ENCODE peak calls at places on chromosomes 16 and 17, in ten cellular contexts. One of them, this sample, is unnamed.

GRCh38 chr16:53378138-53378537 is 56.1 kb upstream of the RBL2 start:
- DNase-seq in T-helper 22 cell: no peak
- DNase-seq in NCI-H187 treated with DMSO at 0.1 percent for 48 hours: no peak
- DNase-seq in stimulated activated CD4-positive, alpha-beta T cell treated with anti-CD3 and anti-CD28 coated beads, Interleukin-1b, Interleukin-23, amount 100 ng/mL, for 1 hour: no peak
- DNase-seq in epithelial cell of esophagus: peak
- DNase-seq in WTC11: no peak
- DNase-seq in mucosa of descending colon: no peak
- DNase-seq in CD8-positive, alpha-beta T cell: no peak
- DNase-seq in uterus: no peak
- DNase-seq in effector memory CD8-positive, alpha-beta T cell: no peak
- DNase-seq in this sample: no peak

GRCh38 chr16:54647731-54648221 is 282.9 kb upstream of the IRX5 start:
- DNase-seq in mucosa of descending colon: no peak
- DNase-seq in epithelial cell of esophagus: peak
- DNase-seq in stimulated activated CD4-positive, alpha-beta T cell treated with anti-CD3 and anti-CD28 coated beads, Interleukin-1b, Interleukin-23, amount 100 ng/mL, for 1 hour: no peak
- DNase-seq in WTC11: no peak
- DNase-seq in T-helper 22 cell: no peak
- DNase-seq in uterus: no peak
- DNase-seq in NCI-H187 treated with DMSO at 0.1 percent for 48 hours: no peak
- DNase-seq in CD8-positive, alpha-beta T cell: no peak
- DNase-seq in effector memory CD8-positive, alpha-beta T cell: no peak
- DNase-seq in this sample: no peak

GRCh38 chr16:69924041-69924775 is 26.9 kb upstream of the CLEC18A start:
- DNase-seq in NCI-H187 treated with DMSO at 0.1 percent for 48 hours: no peak
- DNase-seq in mucosa of descending colon: no peak
- DNase-seq in T-helper 22 cell: no peak
- DNase-seq in effector memory CD8-positive, alpha-beta T cell: no peak
- DNase-seq in stimulated activated CD4-positive, alpha-beta T cell treated with anti-CD3 and anti-CD28 coated beads, Interleukin-1b, Interleukin-23, amount 100 ng/mL, for 1 hour: no peak
- DNase-seq in CD8-positive, alpha-beta T cell: no peak
- DNase-seq in uterus: no peak
- DNase-seq in WTC11: no peak
- DNase-seq in epithelial cell of esophagus: no peak
- DNase-seq in this sample: no peak

GRCh38 chr16:83813818-83814653 is 6.3 kb downstream of the HSBP1 start:
- DNase-seq in WTC11: no peak
- DNase-seq in CD8-positive, alpha-beta T cell: no peak
- DNase-seq in stimulated activated CD4-positive, alpha-beta T cell treated with anti-CD3 and anti-CD28 coated beads, Interleukin-1b, Interleukin-23, amount 100 ng/mL, for 1 hour: no peak
- DNase-seq in uterus: peak
- DNase-seq in mucosa of descending colon: no peak
- DNase-seq in effector memory CD8-positive, alpha-beta T cell: no peak
- DNase-seq in T-helper 22 cell: no peak
- DNase-seq in NCI-H187 treated with DMSO at 0.1 percent for 48 hours: no peak
- DNase-seq in epithelial cell of esophagus: peak
- DNase-seq in this sample: peak

GRCh38 chr16:68081796-68082567 is 3.2 kb upstream of the NFATC3 start:
- DNase-seq in uterus: no peak
- DNase-seq in NCI-H187 treated with DMSO at 0.1 percent for 48 hours: no peak
- DNase-seq in epithelial cell of esophagus: no peak
- DNase-seq in mucosa of descending colon: no peak
- DNase-seq in stimulated activated CD4-positive, alpha-beta T cell treated with anti-CD3 and anti-CD28 coated beads, Interleukin-1b, Interleukin-23, amount 100 ng/mL, for 1 hour: no peak
- DNase-seq in WTC11: no peak
- DNase-seq in effector memory CD8-positive, alpha-beta T cell: no peak
- DNase-seq in T-helper 22 cell: no peak
- DNase-seq in CD8-positive, alpha-beta T cell: no peak
- DNase-seq in this sample: no peak

GRCh38 chr16:21194771-21195301 is 16.5 kb downstream of the ZP2 start:
- DNase-seq in stimulated activated CD4-positive, alpha-beta T cell treated with anti-CD3 and anti-CD28 coated beads, Interleukin-1b, Interleukin-23, amount 100 ng/mL, for 1 hour: no peak
- DNase-seq in T-helper 22 cell: no peak
- DNase-seq in CD8-positive, alpha-beta T cell: no peak
- DNase-seq in uterus: no peak
- DNase-seq in epithelial cell of esophagus: peak
- DNase-seq in NCI-H187 treated with DMSO at 0.1 percent for 48 hours: no peak
- DNase-seq in mucosa of descending colon: no peak
- DNase-seq in WTC11: no peak
- DNase-seq in effector memory CD8-positive, alpha-beta T cell: no peak
- DNase-seq in this sample: peak

GRCh38 chr17:67608691-67609090 is 109.0 kb upstream of the NOL11 start:
- DNase-seq in CD8-positive, alpha-beta T cell: no peak
- DNase-seq in stimulated activated CD4-positive, alpha-beta T cell treated with anti-CD3 and anti-CD28 coated beads, Interleukin-1b, Interleukin-23, amount 100 ng/mL, for 1 hour: no peak
- DNase-seq in mucosa of descending colon: no peak
- DNase-seq in uterus: no peak
- DNase-seq in T-helper 22 cell: no peak
- DNase-seq in WTC11: no peak
- DNase-seq in effector memory CD8-positive, alpha-beta T cell: no peak
- DNase-seq in epithelial cell of esophagus: peak
- DNase-seq in NCI-H187 treated with DMSO at 0.1 percent for 48 hours: no peak
- DNase-seq in this sample: peak

GRCh38 chr16:11916524-11917285 is 949 bp upstream of the GSPT1 start:
- DNase-seq in uterus: no peak
- DNase-seq in stimulated activated CD4-positive, alpha-beta T cell treated with anti-CD3 and anti-CD28 coated beads, Interleukin-1b, Interleukin-23, amount 100 ng/mL, for 1 hour: no peak
- DNase-seq in epithelial cell of esophagus: peak
- DNase-seq in WTC11: no peak
- DNase-seq in T-helper 22 cell: no peak
- DNase-seq in mucosa of descending colon: peak
- DNase-seq in CD8-positive, alpha-beta T cell: no peak
- DNase-seq in effector memory CD8-positive, alpha-beta T cell: no peak
- DNase-seq in NCI-H187 treated with DMSO at 0.1 percent for 48 hours: no peak
- DNase-seq in this sample: peak

GRCh38 chr16:88560722-88561484 is 9.3 kb upstream of the ZC3H18 start:
- DNase-seq in effector memory CD8-positive, alpha-beta T cell: no peak
- DNase-seq in mucosa of descending colon: peak
- DNase-seq in NCI-H187 treated with DMSO at 0.1 percent for 48 hours: no peak
- DNase-seq in uterus: no peak
- DNase-seq in T-helper 22 cell: no peak
- DNase-seq in epithelial cell of esophagus: peak
- DNase-seq in stimulated activated CD4-positive, alpha-beta T cell treated with anti-CD3 and anti-CD28 coated beads, Interleukin-1b, Interleukin-23, amount 100 ng/mL, for 1 hour: no peak
- DNase-seq in WTC11: peak
- DNase-seq in CD8-positive, alpha-beta T cell: no peak
- DNase-seq in this sample: no peak

GRCh38 chr17:36070427-36070826 is 6.4 kb downstream of the CCL18 start:
- DNase-seq in NCI-H187 treated with DMSO at 0.1 percent for 48 hours: no peak
- DNase-seq in stimulated activated CD4-positive, alpha-beta T cell treated with anti-CD3 and anti-CD28 coated beads, Interleukin-1b, Interleukin-23, amount 100 ng/mL, for 1 hour: no peak
- DNase-seq in effector memory CD8-positive, alpha-beta T cell: no peak
- DNase-seq in epithelial cell of esophagus: no peak
- DNase-seq in WTC11: no peak
- DNase-seq in T-helper 22 cell: no peak
- DNase-seq in uterus: no peak
- DNase-seq in CD8-positive, alpha-beta T cell: no peak
- DNase-seq in mucosa of descending colon: no peak
- DNase-seq in this sample: no peak

GRCh38 chr16:630024-630814 is 566 bp upstream of the WFIKKN1 start:
- DNase-seq in epithelial cell of esophagus: no peak
- DNase-seq in uterus: no peak
- DNase-seq in effector memory CD8-positive, alpha-beta T cell: no peak
- DNase-seq in stimulated activated CD4-positive, alpha-beta T cell treated with anti-CD3 and anti-CD28 coated beads, Interleukin-1b, Interleukin-23, amount 100 ng/mL, for 1 hour: no peak
- DNase-seq in CD8-positive, alpha-beta T cell: no peak
- DNase-seq in T-helper 22 cell: no peak
- DNase-seq in mucosa of descending colon: no peak
- DNase-seq in WTC11: peak
- DNase-seq in NCI-H187 treated with DMSO at 0.1 percent for 48 hours: no peak
- DNase-seq in this sample: no peak

GRCh38 chr17:7010523-7010922 is 1.9 kb upstream of the RNASEK start:
- DNase-seq in epithelial cell of esophagus: no peak
- DNase-seq in CD8-positive, alpha-beta T cell: no peak
- DNase-seq in mucosa of descending colon: no peak
- DNase-seq in effector memory CD8-positive, alpha-beta T cell: no peak
- DNase-seq in NCI-H187 treated with DMSO at 0.1 percent for 48 hours: no peak
- DNase-seq in uterus: no peak
- DNase-seq in WTC11: no peak
- DNase-seq in stimulated activated CD4-positive, alpha-beta T cell treated with anti-CD3 and anti-CD28 coated beads, Interleukin-1b, Interleukin-23, amount 100 ng/mL, for 1 hour: no peak
- DNase-seq in T-helper 22 cell: no peak
- DNase-seq in this sample: no peak

GRCh38 chr16:87723224-87723619 is 42.6 kb downstream of the KLHDC4 start:
- DNase-seq in NCI-H187 treated with DMSO at 0.1 percent for 48 hours: peak
- DNase-seq in stimulated activated CD4-positive, alpha-beta T cell treated with anti-CD3 and anti-CD28 coated beads, Interleukin-1b, Interleukin-23, amount 100 ng/mL, for 1 hour: no peak
- DNase-seq in CD8-positive, alpha-beta T cell: no peak
- DNase-seq in WTC11: no peak
- DNase-seq in mucosa of descending colon: peak
- DNase-seq in effector memory CD8-positive, alpha-beta T cell: no peak
- DNase-seq in T-helper 22 cell: no peak
- DNase-seq in epithelial cell of esophagus: peak
- DNase-seq in uterus: no peak
- DNase-seq in this sample: peak

GRCh38 chr17:36808181-36808661 is 129.1 kb upstream of the LHX1 start:
- DNase-seq in NCI-H187 treated with DMSO at 0.1 percent for 48 hours: no peak
- DNase-seq in mucosa of descending colon: no peak
- DNase-seq in epithelial cell of esophagus: peak
- DNase-seq in effector memory CD8-positive, alpha-beta T cell: no peak
- DNase-seq in CD8-positive, alpha-beta T cell: no peak
- DNase-seq in WTC11: peak
- DNase-seq in T-helper 22 cell: no peak
- DNase-seq in uterus: no peak
- DNase-seq in stimulated activated CD4-positive, alpha-beta T cell treated with anti-CD3 and anti-CD28 coated beads, Interleukin-1b, Interleukin-23, amount 100 ng/mL, for 1 hour: no peak
- DNase-seq in this sample: peak

GRCh38 chr16:67399218-67399733 is 6.0 kb upstream of the TPPP3 start:
- DNase-seq in CD8-positive, alpha-beta T cell: peak
- DNase-seq in NCI-H187 treated with DMSO at 0.1 percent for 48 hours: no peak
- DNase-seq in epithelial cell of esophagus: peak
- DNase-seq in stimulated activated CD4-positive, alpha-beta T cell treated with anti-CD3 and anti-CD28 coated beads, Interleukin-1b, Interleukin-23, amount 100 ng/mL, for 1 hour: peak
- DNase-seq in effector memory CD8-positive, alpha-beta T cell: peak
- DNase-seq in WTC11: peak
- DNase-seq in T-helper 22 cell: no peak
- DNase-seq in mucosa of descending colon: no peak
- DNase-seq in uterus: no peak
- DNase-seq in this sample: peak

GRCh38 chr17:44311562-44312181 is 3.3 kb downstream of the RUNDC3A start:
- DNase-seq in uterus: no peak
- DNase-seq in WTC11: no peak
- DNase-seq in NCI-H187 treated with DMSO at 0.1 percent for 48 hours: no peak
- DNase-seq in mucosa of descending colon: no peak
- DNase-seq in CD8-positive, alpha-beta T cell: no peak
- DNase-seq in epithelial cell of esophagus: no peak
- DNase-seq in stimulated activated CD4-positive, alpha-beta T cell treated with anti-CD3 and anti-CD28 coated beads, Interleukin-1b, Interleukin-23, amount 100 ng/mL, for 1 hour: no peak
- DNase-seq in T-helper 22 cell: no peak
- DNase-seq in effector memory CD8-positive, alpha-beta T cell: no peak
- DNase-seq in this sample: no peak

GRCh38 chr17:2399572-2400473 is 1.0 kb downstream of the MNT start:
- DNase-seq in mucosa of descending colon: peak
- DNase-seq in epithelial cell of esophagus: peak
- DNase-seq in effector memory CD8-positive, alpha-beta T cell: peak
- DNase-seq in WTC11: peak
- DNase-seq in NCI-H187 treated with DMSO at 0.1 percent for 48 hours: no peak
- DNase-seq in CD8-positive, alpha-beta T cell: peak
- DNase-seq in T-helper 22 cell: peak
- DNase-seq in uterus: peak
- DNase-seq in stimulated activated CD4-positive, alpha-beta T cell treated with anti-CD3 and anti-CD28 coated beads, Interleukin-1b, Interleukin-23, amount 100 ng/mL, for 1 hour: peak
- DNase-seq in this sample: peak

GRCh38 chr16:27950488-27950887 is 113.0 kb downstream of the GSG1L start:
- DNase-seq in WTC11: no peak
- DNase-seq in CD8-positive, alpha-beta T cell: no peak
- DNase-seq in mucosa of descending colon: no peak
- DNase-seq in T-helper 22 cell: no peak
- DNase-seq in uterus: no peak
- DNase-seq in NCI-H187 treated with DMSO at 0.1 percent for 48 hours: no peak
- DNase-seq in stimulated activated CD4-positive, alpha-beta T cell treated with anti-CD3 and anti-CD28 coated beads, Interleukin-1b, Interleukin-23, amount 100 ng/mL, for 1 hour: no peak
- DNase-seq in epithelial cell of esophagus: no peak
- DNase-seq in effector memory CD8-positive, alpha-beta T cell: no peak
- DNase-seq in this sample: no peak

GRCh38 chr16:19106625-19107020 is 7.1 kb upstream of the ITPRIPL2 start:
- DNase-seq in effector memory CD8-positive, alpha-beta T cell: no peak
- DNase-seq in uterus: no peak
- DNase-seq in epithelial cell of esophagus: no peak
- DNase-seq in CD8-positive, alpha-beta T cell: no peak
- DNase-seq in stimulated activated CD4-positive, alpha-beta T cell treated with anti-CD3 and anti-CD28 coated beads, Interleukin-1b, Interleukin-23, amount 100 ng/mL, for 1 hour: no peak
- DNase-seq in T-helper 22 cell: no peak
- DNase-seq in WTC11: no peak
- DNase-seq in NCI-H187 treated with DMSO at 0.1 percent for 48 hours: no peak
- DNase-seq in mucosa of descending colon: no peak
- DNase-seq in this sample: no peak

GRCh38 chr17:77403854-77404253 is 263.1 kb downstream of the SEC14L1 start:
- DNase-seq in WTC11: no peak
- DNase-seq in T-helper 22 cell: no peak
- DNase-seq in effector memory CD8-positive, alpha-beta T cell: no peak
- DNase-seq in CD8-positive, alpha-beta T cell: no peak
- DNase-seq in stimulated activated CD4-positive, alpha-beta T cell treated with anti-CD3 and anti-CD28 coated beads, Interleukin-1b, Interleukin-23, amount 100 ng/mL, for 1 hour: no peak
- DNase-seq in epithelial cell of esophagus: no peak
- DNase-seq in NCI-H187 treated with DMSO at 0.1 percent for 48 hours: no peak
- DNase-seq in mucosa of descending colon: no peak
- DNase-seq in uterus: no peak
- DNase-seq in this sample: no peak

GRCh38 chr17:45428050-45428953 is 4.4 kb downstream of the ARHGAP27 start:
- DNase-seq in NCI-H187 treated with DMSO at 0.1 percent for 48 hours: no peak
- DNase-seq in effector memory CD8-positive, alpha-beta T cell: peak
- DNase-seq in WTC11: peak
- DNase-seq in uterus: peak
- DNase-seq in stimulated activated CD4-positive, alpha-beta T cell treated with anti-CD3 and anti-CD28 coated beads, Interleukin-1b, Interleukin-23, amount 100 ng/mL, for 1 hour: peak
- DNase-seq in epithelial cell of esophagus: peak
- DNase-seq in mucosa of descending colon: peak
- DNase-seq in T-helper 22 cell: peak
- DNase-seq in CD8-positive, alpha-beta T cell: peak
- DNase-seq in this sample: peak

GRCh38 chr17:13725286-13725990 is 123.7 kb upstream of the HS3ST3A1 start:
- DNase-seq in WTC11: no peak
- DNase-seq in CD8-positive, alpha-beta T cell: no peak
- DNase-seq in mucosa of descending colon: no peak
- DNase-seq in uterus: no peak
- DNase-seq in NCI-H187 treated with DMSO at 0.1 percent for 48 hours: no peak
- DNase-seq in epithelial cell of esophagus: no peak
- DNase-seq in T-helper 22 cell: no peak
- DNase-seq in stimulated activated CD4-positive, alpha-beta T cell treated with anti-CD3 and anti-CD28 coated beads, Interleukin-1b, Interleukin-23, amount 100 ng/mL, for 1 hour: no peak
- DNase-seq in effector memory CD8-positive, alpha-beta T cell: no peak
- DNase-seq in this sample: peak

GRCh38 chr16:49120631-49121030 is 161.0 kb downstream of the CBLN1 start:
- DNase-seq in mucosa of descending colon: peak
- DNase-seq in epithelial cell of esophagus: peak
- DNase-seq in uterus: no peak
- DNase-seq in effector memory CD8-positive, alpha-beta T cell: no peak
- DNase-seq in NCI-H187 treated with DMSO at 0.1 percent for 48 hours: no peak
- DNase-seq in T-helper 22 cell: no peak
- DNase-seq in stimulated activated CD4-positive, alpha-beta T cell treated with anti-CD3 and anti-CD28 coated beads, Interleukin-1b, Interleukin-23, amount 100 ng/mL, for 1 hour: no peak
- DNase-seq in WTC11: no peak
- DNase-seq in CD8-positive, alpha-beta T cell: no peak
- DNase-seq in this sample: no peak

GRCh38 chr17:3927628-3928010 is 11.4 kb upstream of the P2RX1 start:
- DNase-seq in stimulated activated CD4-positive, alpha-beta T cell treated with anti-CD3 and anti-CD28 coated beads, Interleukin-1b, Interleukin-23, amount 100 ng/mL, for 1 hour: no peak
- DNase-seq in uterus: no peak
- DNase-seq in WTC11: no peak
- DNase-seq in NCI-H187 treated with DMSO at 0.1 percent for 48 hours: no peak
- DNase-seq in epithelial cell of esophagus: no peak
- DNase-seq in T-helper 22 cell: no peak
- DNase-seq in mucosa of descending colon: no peak
- DNase-seq in CD8-positive, alpha-beta T cell: no peak
- DNase-seq in effector memory CD8-positive, alpha-beta T cell: no peak
- DNase-seq in this sample: no peak

GRCh38 chr17:26818736-26819135 is 475.2 kb upstream of the WSB1 start:
- DNase-seq in epithelial cell of esophagus: peak
- DNase-seq in T-helper 22 cell: no peak
- DNase-seq in mucosa of descending colon: no peak
- DNase-seq in WTC11: no peak
- DNase-seq in CD8-positive, alpha-beta T cell: no peak
- DNase-seq in stimulated activated CD4-positive, alpha-beta T cell treated with anti-CD3 and anti-CD28 coated beads, Interleukin-1b, Interleukin-23, amount 100 ng/mL, for 1 hour: no peak
- DNase-seq in uterus: no peak
- DNase-seq in effector memory CD8-positive, alpha-beta T cell: no peak
- DNase-seq in NCI-H187 treated with DMSO at 0.1 percent for 48 hours: no peak
- DNase-seq in this sample: no peak

GRCh38 chr17:74361613-74362391 is at the start of gene BTBD17:
- DNase-seq in NCI-H187 treated with DMSO at 0.1 percent for 48 hours: no peak
- DNase-seq in stimulated activated CD4-positive, alpha-beta T cell treated with anti-CD3 and anti-CD28 coated beads, Interleukin-1b, Interleukin-23, amount 100 ng/mL, for 1 hour: no peak
- DNase-seq in WTC11: peak
- DNase-seq in uterus: peak
- DNase-seq in epithelial cell of esophagus: peak
- DNase-seq in mucosa of descending colon: peak
- DNase-seq in effector memory CD8-positive, alpha-beta T cell: peak
- DNase-seq in T-helper 22 cell: no peak
- DNase-seq in CD8-positive, alpha-beta T cell: peak
- DNase-seq in this sample: peak

This sample was measured in AG08396.